ENCODE peak calls at places on chromosomes 11 and 22, in six cellular contexts. D, L, N, B, A and Y are unnamed samples.

GRCh38 chr11:61499816-61500491 is 8.6 kb upstream of the LRRC10B start:
- DNase-seq in A (no peak), L (no peak), N (peak), D (no peak), B (no peak), Y (no peak)

GRCh38 chr22:20748820-20749428 is 25.0 kb upstream of the SERPIND1 start:
- DNase-seq in D (no peak), A (no peak), L (no peak), N (no peak), B (no peak), Y (no peak)

GRCh38 chr11:72741429-72741833 is 10.8 kb downstream of the ARAP1 start:
- DNase-seq in L (no peak), A (no peak), B (peak), N (peak), D (no peak), Y (no peak)

GRCh38 chr11:61730222-61730994 is 22.0 kb upstream of the MYRF start:
- DNase-seq in L (peak), N (no peak), A (no peak), B (no peak), D (no peak), Y (peak)

GRCh38 chr11:75945925-75946324 is 130.9 kb downstream of the UVRAG start:
- DNase-seq in B (no peak), L (peak), A (no peak), D (no peak), N (no peak), Y (no peak)

GRCh38 chr11:134617360-134617759 is 205.3 kb upstream of the B3GAT1 start:
- DNase-seq in A (no peak), B (no peak), N (no peak), D (no peak), L (no peak), Y (no peak)

GRCh38 chr22:10961043-10961860 is 4566.7 kb upstream of the OR11H1 start:
- DNase-seq in L (no peak), D (no peak), A (no peak), N (peak), B (no peak), Y (no peak)

GRCh38 chr22:23826510-23827350 is 12.1 kb downstream of the DERL3 start:
- DNase-seq in A (no peak), N (peak), L (no peak), B (no peak), D (no peak), Y (no peak)

GRCh38 chr11:69157156-69157821 is 1.6 kb downstream of the SMIM38 start:
- DNase-seq in D (no peak), N (peak), B (no peak), L (peak), A (no peak), Y (peak)

GRCh38 chr11:123246749-123247497 is 51.9 kb upstream of the CLMP start:
- DNase-seq in B (peak), D (peak), L (peak), A (peak), N (peak), Y (peak)

GRCh38 chr11:41245184-41245583 is 214.3 kb downstream of the LRRC4C start:
- DNase-seq in D (no peak), A (no peak), B (no peak), N (no peak), L (no peak), Y (no peak)

GRCh38 chr11:10969387-10969786 is 111.5 kb upstream of the ZBED5 start:
- DNase-seq in D (no peak), L (no peak), B (no peak), A (no peak), N (no peak), Y (no peak)

GRCh38 chr11:18010271-18010670 is 2.6 kb downstream of the SERGEF start:
- DNase-seq in L (no peak), B (peak), D (no peak), A (no peak), N (no peak), Y (peak)

GRCh38 chr11:19284881-19285280 is 44.1 kb upstream of the E2F8 start:
- DNase-seq in A (no peak), N (no peak), D (no peak), B (no peak), L (no peak), Y (no peak)

GRCh38 chr11:45678962-45679361 is 13.5 kb upstream of the CHST1 start:
- DNase-seq in A (no peak), D (no peak), L (no peak), N (no peak), B (no peak), Y (no peak)

GRCh38 chr11:61642162-61642561 is 38.0 kb upstream of the DAGLA start:
- DNase-seq in N (no peak), L (no peak), B (no peak), D (no peak), A (no peak), Y (no peak)

GRCh38 chr11:94151903-94152677 is 23.4 kb downstream of the PANX1 start:
- DNase-seq in D (no peak), N (no peak), B (peak), L (no peak), A (no peak), Y (no peak)

GRCh38 chr22:21942407-21942895 is 10.2 kb downstream of the PPM1F start:
- DNase-seq in A (no peak), D (no peak), L (no peak), N (peak), B (peak), Y (no peak)

GRCh38 chr11:662689-663274 is 25.7 kb downstream of the DRD4 start:
- DNase-seq in N (peak), L (peak), A (peak), B (peak), D (no peak), Y (no peak)

GRCh38 chr11:85844439-85845051 is 10.6 kb upstream of the CCDC83 start:
- DNase-seq in B (no peak), N (no peak), L (no peak), A (no peak), D (no peak), Y (no peak)

GRCh38 chr11:37710031-37710430 is 1112.0 kb upstream of the RAG2 start:
- DNase-seq in L (no peak), A (no peak), B (no peak), N (no peak), D (no peak), Y (no peak)

GRCh38 chr11:75873417-75874148 is 58.6 kb downstream of the UVRAG start:
- DNase-seq in D (no peak), L (no peak), A (no peak), N (no peak), B (peak), Y (peak)

GRCh38 chr11:78424334-78425270 is 7.0 kb upstream of the GAB2 start:
- DNase-seq in D (no peak), A (no peak), N (no peak), B (peak), L (no peak), Y (no peak)

GRCh38 chr22:42173183-42173926 is 42.7 kb upstream of the CYP2D6 start:
- DNase-seq in B (no peak), A (no peak), N (no peak), L (no peak), D (no peak), Y (no peak)

GRCh38 chr11:28464252-28464867 is 356.2 kb downstream of the METTL15 start:
- DNase-seq in A (no peak), B (no peak), D (no peak), L (no peak), N (no peak), Y (no peak)

GRCh38 chr11:2580444-2581050 is 119.2 kb downstream of the KCNQ1OT1 start:
- DNase-seq in D (no peak), L (no peak), B (no peak), N (peak), A (peak), Y (no peak)